ENCODE peak calls at places on chromosome 18, in ten cellular contexts. G is PC-3, W is spleen, Y is tibial artery, E is A549, J is fibroblast of mammary gland, N is GM12865, D is cardiac fibroblast, L is K562, A is neural progenitor cell. K is an unnamed sample.

GRCh38 chr18:79422022-79422782 is 26.5 kb downstream of the NFATC1 start:
- DNase-seq in W (peak; percentile 68), E (no peak), A (no peak), L (no peak), D (peak; percentile 26), J (peak; percentile 80), N (peak; percentile 17), G (no peak), Y (peak; percentile 58), K (no peak)

GRCh38 chr18:58344080-58344670 is 284.7 kb downstream of the ALPK2 start:
- DNase-seq in L (no peak), W (no peak), Y (no peak), N (no peak), G (no peak), A (no peak), E (no peak), J (no peak), D (no peak), K (no peak)

GRCh38 chr18:38198956-38199355 is 633.4 kb upstream of the CELF4 start:
- DNase-seq in D (no peak), E (no peak), G (no peak), J (no peak), Y (no peak), N (no peak), W (no peak), A (no peak), L (no peak), K (no peak)

GRCh38 chr18:47585914-47586313 is 334.5 kb upstream of the SKOR2 start:
- DNase-seq in E (no peak), G (no peak), Y (no peak), A (no peak), L (no peak), D (no peak), J (no peak), N (no peak), W (no peak), K (no peak)

GRCh38 chr18:46623541-46623940 is 33.5 kb downstream of the LOXHD1 start:
- DNase-seq in W (peak; percentile 88), D (peak; percentile 7), E (no peak), J (no peak), G (no peak), L (no peak), A (no peak), Y (no peak), N (peak; percentile 3), K (no peak)

GRCh38 chr18:33673689-33674088 is 95.7 kb downstream of the ASXL3 start:
- DNase-seq in A (peak; percentile 19), Y (no peak), J (peak; percentile 3), N (no peak), L (no peak), D (no peak), G (peak; percentile 5), W (no peak), E (no peak), K (no peak)

GRCh38 chr18:58584219-58585127 is 44.4 kb downstream of the ALPK2 start:
- DNase-seq in N (no peak), W (no peak), D (peak; percentile 68), A (peak; percentile 84), J (peak; percentile 56), E (peak; percentile 50), L (no peak), Y (no peak), G (peak; percentile 39), K (no peak)

GRCh38 chr18:54958711-54959625 is at the start of gene CCDC68:
- DNase-seq in J (no peak), A (peak; percentile 53), L (peak; percentile 38), G (peak; percentile 68), N (no peak), D (peak; percentile 60), W (peak; percentile 84), Y (no peak), E (peak; percentile 48), K (no peak)

GRCh38 chr18:67402543-67402942 is 114.0 kb downstream of the DSEL start:
- DNase-seq in W (no peak), Y (no peak), L (no peak), N (no peak), A (no peak), J (peak; percentile 70), G (peak; percentile 42), E (no peak), D (peak; percentile 74), K (no peak)

GRCh38 chr18:44080054-44080453 is 600.6 kb upstream of the SETBP1 start:
- DNase-seq in N (no peak), G (no peak), Y (no peak), W (no peak), E (no peak), L (no peak), J (no peak), D (peak; percentile 8), A (no peak), K (no peak)

GRCh38 chr18:31931886-31932240 is 11.1 kb downstream of the TRAPPC8 start:
- DNase-seq in L (no peak), W (no peak), N (no peak), D (no peak), A (no peak), J (no peak), E (no peak), Y (no peak), G (no peak), K (no peak)

GRCh38 chr18:58635891-58636290 is 7.0 kb upstream of the ALPK2 start:
- DNase-seq in A (no peak), N (peak; percentile 57), J (peak; percentile 78), E (peak; percentile 49), W (no peak), D (peak; percentile 65), Y (no peak), L (no peak), G (peak; percentile 71), K (no peak)

GRCh38 chr18:63477972-63478371 is 1.2 kb downstream of the SERPINB5 start:
- DNase-seq in L (no peak), E (no peak), J (no peak), Y (no peak), W (no peak), D (peak; percentile 5), G (peak; percentile 72), N (no peak), A (no peak), K (no peak)
- H3K4me3 ChIP-seq in L (no peak overlapping the region), E (no peak overlapping the region), J (no peak overlapping the region), Y (no peak overlapping the region), W (no peak overlapping the region), D (no peak overlapping the region), G (peak overlapping the region; percentile 95), N (no peak overlapping the region), A (no peak overlapping the region), K (no peak overlapping the region)

DNA sequence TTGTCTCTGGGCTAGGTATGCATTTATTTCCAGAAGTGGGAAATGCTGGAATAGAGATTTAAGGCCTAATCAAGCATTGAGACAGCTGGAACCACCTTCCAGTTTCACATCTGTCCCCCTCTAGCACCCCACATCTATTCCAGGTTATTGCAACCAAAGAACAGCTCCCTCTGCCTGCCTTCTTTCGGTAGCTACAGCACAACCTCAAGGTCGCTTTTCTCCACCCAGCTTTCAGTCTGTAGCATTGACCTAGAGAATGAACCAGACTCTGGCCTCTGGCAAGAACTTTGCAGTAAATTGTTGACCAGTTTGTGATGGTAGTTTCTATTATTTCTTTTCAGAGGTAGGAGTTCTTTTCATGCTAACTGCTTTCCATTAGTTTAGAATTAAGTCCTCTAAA is 484.2 kb downstream of the DLGAP1 start:
- DNase-seq in L (no peak), E (no peak), Y (no peak), J (no peak), G (no peak), N (no peak), D (no peak), W (no peak), A (no peak), K (no peak)
- TF ChIP-seq CTCF in L (peak; percentile 11), E (no peak), Y (no peak), J (peak; percentile 20), G (no peak), N (no peak), D (no peak), W (no peak), A (peak; percentile 6), K (no peak)

GRCh38 chr18:10453885-10454772 is at the start of gene APCDD1:
- DNase-seq in D (peak; percentile 40), G (no peak), J (no peak), L (no peak), Y (peak; percentile 73), N (no peak), A (peak; percentile 90), E (no peak), W (no peak), K (no peak)

GRCh38 chr18:10456718-10457499 is 2.5 kb downstream of the APCDD1 start:
- DNase-seq in G (no peak), Y (no peak), A (no peak), L (no peak), E (no peak), J (no peak), D (no peak), W (no peak), N (no peak), K (no peak)

GRCh38 chr18:10457798-10458197 is 3.4 kb downstream of the APCDD1 start:
- DNase-seq in N (no peak), G (no peak), Y (no peak), D (no peak), L (no peak), A (no peak), E (no peak), W (no peak), J (no peak), K (no peak)

GRCh38 chr18:10454800-10455550 is 540 bp downstream of the APCDD1 start:
- DNase-seq in A (no peak), J (peak; percentile 9), N (no peak), D (peak; percentile 19), L (no peak), G (no peak), E (peak; percentile 1), Y (no peak), W (no peak), K (no peak)

GRCh38 chr18:10455726-10456453 is 1.5 kb downstream of the APCDD1 start:
- DNase-seq in G (no peak), W (no peak), N (no peak), J (no peak), L (no peak), A (peak; percentile 20), E (no peak), Y (no peak), D (no peak), K (no peak)
- H3K4me3 ChIP-seq in G (no peak overlapping the region), W (no peak overlapping the region), N (no peak overlapping the region), J (no peak overlapping the region), L (no peak overlapping the region), A (peak overlapping the region; percentile 44), E (no peak overlapping the region), Y (peak overlapping the region; percentile 79), D (peak overlapping the region; percentile 42), K (no peak overlapping the region)

DNA sequence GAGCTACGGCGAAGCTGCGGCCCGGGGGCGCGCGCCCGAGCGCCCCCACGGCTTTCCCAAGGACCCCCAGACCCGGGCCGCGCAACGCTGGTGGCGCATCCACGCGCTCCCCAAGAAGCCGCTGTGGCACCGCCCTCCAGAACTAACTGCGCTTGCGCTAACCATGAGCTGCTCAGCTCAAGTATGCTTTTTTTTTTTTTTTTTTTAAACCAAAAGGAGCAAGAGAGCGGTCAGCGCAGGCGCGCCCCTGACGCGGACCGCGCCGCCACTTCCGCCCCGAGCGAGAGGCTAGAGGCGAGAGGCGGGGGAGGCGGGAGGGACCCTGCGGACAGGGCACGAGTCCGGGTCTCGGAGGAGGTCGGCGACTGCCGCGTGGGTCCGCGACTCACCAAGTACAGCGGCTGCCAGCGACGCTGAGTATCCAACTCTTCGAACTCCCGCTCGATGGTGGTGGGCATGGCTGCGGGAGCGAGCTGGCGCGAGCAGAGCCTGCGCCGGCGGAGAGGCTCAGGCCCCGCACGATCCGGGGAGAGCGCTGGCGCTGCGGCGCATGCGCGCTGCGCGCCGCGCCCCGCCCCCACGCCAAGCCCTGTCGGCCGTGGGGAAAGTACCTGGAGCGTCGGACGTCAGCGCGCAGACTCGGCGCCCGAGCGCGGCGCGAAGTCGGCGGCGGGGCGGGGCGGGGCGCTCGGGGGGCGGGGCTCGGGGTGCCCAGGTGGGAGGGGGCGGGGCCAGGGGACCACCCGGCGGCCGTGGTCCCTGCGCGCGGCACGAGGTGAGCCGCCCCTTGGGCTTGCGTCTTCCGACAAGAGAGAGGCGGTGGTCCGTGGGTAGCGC is at the start of gene PTPN2:
- DNase-seq in A (peak; percentile 95), E (peak; percentile 91), D (peak; percentile 98), L (peak; percentile 91), G (peak; percentile 96), W (peak; percentile 99), J (peak; percentile 94), Y (peak; percentile 94), N (peak; percentile 97), K (peak; percentile 84)
- TF ChIP-seq CTCF in A (no peak), E (no peak), D (no peak), L (no peak), G (no peak), W (no peak), J (no peak), Y (no peak), N (no peak), K (no peak)

K was measured in LNCaP clone FGC.